ENCODE peak calls at places on chromosome 15, in six cellular contexts. One of them, this sample, is unnamed. For H3K36me3, the result is how much of the 10 kb centered on the place peaks cover.

GRCh38 chr15:37204698-37205097 is 104.3 kb upstream of the MEIS2 start:
- DNase-seq in H7: no peak
- DNase-seq in fibroblast of lung: no peak
- DNase-seq in PC-9: no peak
- DNase-seq in heart right ventricle: no peak
- DNase-seq in thoracic aorta: no peak
- DNase-seq in this sample: no peak

GRCh38 chr15:84981711-84982300 is at the start of gene PDE8A:
- DNase-seq in thoracic aorta: no peak
- DNase-seq in PC-9: no peak
- DNase-seq in H7: peak
- DNase-seq in fibroblast of lung: no peak
- DNase-seq in heart right ventricle: peak
- DNase-seq in this sample: peak

GRCh38 chr15:72796515-72797337 is 13.2 kb upstream of the ADPGK start:
- DNase-seq in PC-9: no peak
- DNase-seq in fibroblast of lung: peak
- DNase-seq in heart right ventricle: peak
- DNase-seq in thoracic aorta: no peak
- DNase-seq in H7: peak
- DNase-seq in this sample: peak

GRCh38 chr15:49242820-49243219 is 72.8 kb downstream of the GALK2 start:
- DNase-seq in heart right ventricle: no peak
- DNase-seq in thoracic aorta: no peak
- DNase-seq in fibroblast of lung: peak
- DNase-seq in H7: peak
- DNase-seq in PC-9: no peak
- DNase-seq in this sample: peak

GRCh38 chr15:77026501-77027110 is 31.7 kb downstream of the PSTPIP1 start:
- DNase-seq in thoracic aorta: no peak
- DNase-seq in heart right ventricle: no peak
- DNase-seq in H7: peak
- DNase-seq in PC-9: no peak
- DNase-seq in fibroblast of lung: no peak
- DNase-seq in this sample: no peak

GRCh38 chr15:73141216-73141900 is 89.1 kb downstream of the NEO1 start:
- DNase-seq in fibroblast of lung: no peak
- DNase-seq in heart right ventricle: no peak
- DNase-seq in thoracic aorta: no peak
- DNase-seq in H7: no peak
- DNase-seq in PC-9: no peak
- DNase-seq in this sample: no peak

GRCh38 chr15:41882689-41883483 is 11.0 kb downstream of the SPTBN5 start:
- DNase-seq in thoracic aorta: no peak
- DNase-seq in heart right ventricle: no peak
- DNase-seq in fibroblast of lung: no peak
- DNase-seq in H7: no peak
- DNase-seq in PC-9: no peak
- DNase-seq in this sample: no peak

GRCh38 chr15:40543082-40543481 is 21.8 kb downstream of the CCDC32 start:
- DNase-seq in H7: no peak
- DNase-seq in fibroblast of lung: no peak
- DNase-seq in heart right ventricle: no peak
- DNase-seq in thoracic aorta: no peak
- DNase-seq in PC-9: no peak
- DNase-seq in this sample: no peak

GRCh38 chr15:76674883-76675282 is 230.3 kb downstream of the SCAPER start:
- DNase-seq in thoracic aorta: no peak
- DNase-seq in H7: no peak
- DNase-seq in fibroblast of lung: peak
- DNase-seq in heart right ventricle: no peak
- DNase-seq in PC-9: no peak
- DNase-seq in this sample: no peak

GRCh38 chr15:35327789-35328188 is 218.2 kb downstream of the DPH6 start:
- DNase-seq in H7: no peak
- DNase-seq in heart right ventricle: no peak
- DNase-seq in fibroblast of lung: no peak
- DNase-seq in PC-9: no peak
- DNase-seq in thoracic aorta: no peak
- DNase-seq in this sample: no peak

GRCh38 chr15:29322407-29322806 is 52.8 kb upstream of the NSMCE3 start:
- DNase-seq in thoracic aorta: no peak
- DNase-seq in PC-9: no peak
- DNase-seq in fibroblast of lung: peak
- DNase-seq in heart right ventricle: no peak
- DNase-seq in H7: no peak
- DNase-seq in this sample: no peak

GRCh38 chr15:41918506-41919126 is 24.8 kb upstream of the SPTBN5 start:
- DNase-seq in thoracic aorta: no peak
- DNase-seq in H7: no peak
- DNase-seq in PC-9: no peak
- DNase-seq in heart right ventricle: no peak
- DNase-seq in fibroblast of lung: no peak
- DNase-seq in this sample: no peak

GRCh38 chr15:65824941-65825544 is 33.0 kb upstream of the DENND4A start:
- DNase-seq in fibroblast of lung: peak
- DNase-seq in PC-9: no peak
- DNase-seq in H7: no peak
- DNase-seq in thoracic aorta: no peak
- DNase-seq in heart right ventricle: no peak
- DNase-seq in this sample: no peak

GRCh38 chr15:67166280-67167009 is 88.0 kb downstream of the AAGAB start:
- DNase-seq in PC-9: no peak
- DNase-seq in H7: no peak
- DNase-seq in heart right ventricle: no peak
- DNase-seq in thoracic aorta: no peak
- DNase-seq in fibroblast of lung: no peak
- DNase-seq in this sample: no peak
- H3K36me3 ChIP-seq in PC-9: under half
- H3K36me3 ChIP-seq in H7: under half
- H3K36me3 ChIP-seq in heart right ventricle: under half
- H3K36me3 ChIP-seq in thoracic aorta: under half
- H3K36me3 ChIP-seq in fibroblast of lung: under half
- H3K36me3 ChIP-seq in this sample: half or more

DNA sequence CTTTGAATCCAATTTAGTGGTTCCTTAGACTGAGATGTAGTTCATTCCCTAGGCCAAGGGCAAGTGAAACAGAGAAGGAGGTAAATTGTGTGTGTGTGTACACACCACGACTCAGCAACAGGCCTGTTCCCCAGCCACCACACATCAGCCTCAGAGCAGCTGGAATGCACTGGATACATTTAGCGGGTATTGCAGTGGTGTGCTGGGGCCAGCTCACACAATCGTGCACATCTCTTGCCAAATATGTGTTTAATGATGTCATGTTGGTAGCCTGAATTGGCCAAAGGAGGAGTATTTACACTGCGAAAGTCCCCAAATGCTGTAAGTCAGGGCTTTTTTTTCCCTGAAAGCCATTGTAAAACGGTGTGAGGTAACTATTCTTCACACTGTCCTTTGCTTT is 82.3 kb downstream of the RBPMS2 start:
- DNase-seq in PC-9: no peak
- DNase-seq in fibroblast of lung: peak
- DNase-seq in thoracic aorta: peak
- DNase-seq in heart right ventricle: no peak
- DNase-seq in H7: no peak
- DNase-seq in this sample: peak
- H3K36me3 ChIP-seq in PC-9: under half
- H3K36me3 ChIP-seq in fibroblast of lung: under half
- H3K36me3 ChIP-seq in thoracic aorta: under half
- H3K36me3 ChIP-seq in heart right ventricle: under half
- H3K36me3 ChIP-seq in H7: under half
- H3K36me3 ChIP-seq in this sample: half or more

GRCh38 chr15:25095179-25095578 is 140.4 kb downstream of the SNRPN start:
- DNase-seq in thoracic aorta: no peak
- DNase-seq in fibroblast of lung: no peak
- DNase-seq in PC-9: no peak
- DNase-seq in H7: no peak
- DNase-seq in heart right ventricle: no peak
- DNase-seq in this sample: no peak

GRCh38 chr15:25092661-25093060 is 137.9 kb downstream of the SNRPN start:
- DNase-seq in PC-9: no peak
- DNase-seq in heart right ventricle: no peak
- DNase-seq in fibroblast of lung: no peak
- DNase-seq in thoracic aorta: no peak
- DNase-seq in H7: no peak
- DNase-seq in this sample: no peak

GRCh38 chr15:25094519-25094918 is 139.7 kb downstream of the SNRPN start:
- DNase-seq in PC-9: no peak
- DNase-seq in fibroblast of lung: no peak
- DNase-seq in heart right ventricle: no peak
- DNase-seq in thoracic aorta: no peak
- DNase-seq in H7: no peak
- DNase-seq in this sample: no peak

GRCh38 chr15:25093455-25094029 is 138.8 kb downstream of the SNRPN start:
- DNase-seq in heart right ventricle: no peak
- DNase-seq in thoracic aorta: no peak
- DNase-seq in H7: no peak
- DNase-seq in fibroblast of lung: no peak
- DNase-seq in PC-9: no peak
- DNase-seq in this sample: no peak

GRCh38 chr15:25094066-25094465 is 139.3 kb downstream of the SNRPN start:
- DNase-seq in fibroblast of lung: no peak
- DNase-seq in H7: no peak
- DNase-seq in heart right ventricle: no peak
- DNase-seq in PC-9: no peak
- DNase-seq in thoracic aorta: no peak
- DNase-seq in this sample: no peak
- H3K36me3 ChIP-seq in fibroblast of lung: under half
- H3K36me3 ChIP-seq in H7: half or more
- H3K36me3 ChIP-seq in heart right ventricle: under half
- H3K36me3 ChIP-seq in PC-9: under half
- H3K36me3 ChIP-seq in thoracic aorta: half or more
- H3K36me3 ChIP-seq in this sample: under half

GRCh38 chr15:71079208-71080044 is 35.8 kb upstream of the THSD4 start:
- DNase-seq in PC-9: peak
- DNase-seq in H7: no peak
- DNase-seq in fibroblast of lung: peak
- DNase-seq in thoracic aorta: peak
- DNase-seq in heart right ventricle: peak
- DNase-seq in this sample: peak
- H3K36me3 ChIP-seq in PC-9: under half
- H3K36me3 ChIP-seq in H7: under half
- H3K36me3 ChIP-seq in fibroblast of lung: under half
- H3K36me3 ChIP-seq in thoracic aorta: under half
- H3K36me3 ChIP-seq in heart right ventricle: under half
- H3K36me3 ChIP-seq in this sample: under half

GRCh38 chr15:66911131-66911700 is 154.2 kb upstream of the SMAD3 start:
- DNase-seq in thoracic aorta: no peak
- DNase-seq in H7: no peak
- DNase-seq in PC-9: no peak
- DNase-seq in heart right ventricle: no peak
- DNase-seq in fibroblast of lung: no peak
- DNase-seq in this sample: no peak
- H3K36me3 ChIP-seq in thoracic aorta: under half
- H3K36me3 ChIP-seq in H7: under half
- H3K36me3 ChIP-seq in PC-9: under half
- H3K36me3 ChIP-seq in heart right ventricle: under half
- H3K36me3 ChIP-seq in fibroblast of lung: under half
- H3K36me3 ChIP-seq in this sample: under half

DNA sequence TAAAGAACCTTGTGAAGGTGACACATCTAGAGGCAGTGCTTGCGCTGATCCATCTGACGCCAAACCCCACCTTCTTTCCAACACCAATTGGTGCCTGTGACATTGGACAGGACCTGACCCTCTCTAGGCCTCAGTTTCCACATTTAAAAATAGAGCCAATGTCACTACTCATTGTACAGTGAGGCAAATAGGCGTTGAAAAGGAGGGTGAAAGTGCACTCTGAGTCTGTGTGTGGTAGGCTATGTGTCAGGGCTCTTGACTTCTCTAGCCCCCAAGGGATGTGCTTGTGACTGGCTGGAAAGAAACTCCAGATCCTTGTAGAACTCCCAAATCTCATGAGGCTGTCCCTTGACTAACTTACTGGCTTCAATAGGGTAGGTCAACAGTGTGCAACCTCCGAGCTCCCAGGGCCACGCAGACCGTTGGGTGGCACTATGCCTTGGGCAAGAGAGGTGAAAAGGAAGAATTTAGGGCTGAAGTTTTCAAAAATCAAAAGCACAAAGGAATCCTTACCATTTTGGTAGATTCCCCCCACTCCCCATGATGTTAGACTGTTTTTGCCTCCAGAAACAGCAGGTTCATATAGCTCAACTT is 723 bp upstream of the FAM219B start:
- DNase-seq in PC-9: no peak
- DNase-seq in fibroblast of lung: peak
- DNase-seq in heart right ventricle: no peak
- DNase-seq in H7: peak
- DNase-seq in thoracic aorta: no peak
- DNase-seq in this sample: no peak
- H3K36me3 ChIP-seq in PC-9: under half
- H3K36me3 ChIP-seq in fibroblast of lung: under half
- H3K36me3 ChIP-seq in heart right ventricle: under half
- H3K36me3 ChIP-seq in H7: under half
- H3K36me3 ChIP-seq in thoracic aorta: under half
- H3K36me3 ChIP-seq in this sample: under half

GRCh38 chr15:51180009-51180408 is 85.3 kb upstream of the TNFAIP8L3 start:
- DNase-seq in PC-9: no peak
- DNase-seq in heart right ventricle: no peak
- DNase-seq in fibroblast of lung: no peak
- DNase-seq in thoracic aorta: no peak
- DNase-seq in H7: no peak
- DNase-seq in this sample: no peak
- H3K36me3 ChIP-seq in PC-9: under half
- H3K36me3 ChIP-seq in heart right ventricle: under half
- H3K36me3 ChIP-seq in fibroblast of lung: under half
- H3K36me3 ChIP-seq in thoracic aorta: under half
- H3K36me3 ChIP-seq in H7: under half
- H3K36me3 ChIP-seq in this sample: under half

GRCh38 chr15:80945605-80946004 is 44.0 kb downstream of the MESD start:
- DNase-seq in H7: no peak
- DNase-seq in thoracic aorta: no peak
- DNase-seq in PC-9: no peak
- DNase-seq in fibroblast of lung: no peak
- DNase-seq in heart right ventricle: no peak
- DNase-seq in this sample: no peak
- H3K36me3 ChIP-seq in H7: under half
- H3K36me3 ChIP-seq in thoracic aorta: under half
- H3K36me3 ChIP-seq in PC-9: under half
- H3K36me3 ChIP-seq in fibroblast of lung: under half
- H3K36me3 ChIP-seq in heart right ventricle: under half
- H3K36me3 ChIP-seq in this sample: under half

GRCh38 chr15:100224206-100225185 is 117.3 kb downstream of the ADAMTS17 start:
- DNase-seq in fibroblast of lung: no peak
- DNase-seq in H7: peak
- DNase-seq in thoracic aorta: no peak
- DNase-seq in PC-9: peak
- DNase-seq in heart right ventricle: no peak
- DNase-seq in this sample: no peak
- H3K36me3 ChIP-seq in fibroblast of lung: under half
- H3K36me3 ChIP-seq in H7: under half
- H3K36me3 ChIP-seq in thoracic aorta: under half
- H3K36me3 ChIP-seq in PC-9: under half
- H3K36me3 ChIP-seq in heart right ventricle: under half
- H3K36me3 ChIP-seq in this sample: under half

This sample was measured in SJSA1.